ENCODE peak calls at places on chromosomes 2 and 18, in six cellular contexts. Y is HepG2, K is K562, L is GM12878, D is GM12891, A is H1. P is an unnamed sample.

GRCh38 chr2:203841654-203842053 is 25.9 kb upstream of the CTLA4 start:
- DNase-seq in Y (no peak), K (no peak), L (no peak), D (no peak), A (no peak), P (no peak)

GRCh38 chr2:238894950-238895298 is 47.0 kb downstream of the TWIST2 start:
- DNase-seq in Y (no peak), K (no peak), L (no peak), D (no peak), A (no peak), P (no peak)

GRCh38 chr2:119606674-119607073 is 62.4 kb downstream of the CFAP221 start:
- DNase-seq in Y (no peak), K (no peak), L (no peak), D (no peak), A (no peak), P (no peak)

GRCh38 chr2:37789988-37790387 is 118.5 kb upstream of the CDC42EP3 start:
- DNase-seq in Y (no peak), K (no peak), L (no peak), D (no peak), A (no peak), P (no peak)

GRCh38 chr2:177467646-177468045 is 75.1 kb downstream of the AGPS start:
- DNase-seq in Y (no peak), K (no peak), L (no peak), D (no peak), A (no peak), P (no peak)

GRCh38 chr2:155841442-155841841 is 491.1 kb downstream of the NR4A2 start:
- DNase-seq in Y (no peak), K (no peak), L (no peak), D (no peak), A (no peak), P (no peak)

GRCh38 chr2:128292599-128293425 is 25.9 kb downstream of the HS6ST1 start:
- DNase-seq in Y (no peak), K (no peak), L (no peak), D (no peak), A (no peak), P (no peak)

GRCh38 chr2:121527009-121527682 is 3.5 kb upstream of the RNU4ATAC start:
- DNase-seq in Y (no peak), K (no peak), L (no peak), D (no peak), A (no peak), P (no peak)

GRCh38 chr2:182404102-182404501 is 22.7 kb downstream of the PDE1A start:
- DNase-seq in Y (no peak), K (no peak), L (no peak), D (no peak), A (no peak), P (no peak)

GRCh38 chr2:230319211-230319862 is 7.7 kb upstream of the SP140L start:
- DNase-seq in Y (no peak), K (no peak), L (peak; percentile 60), D (no peak), A (no peak), P (peak; percentile 35)

GRCh38 chr18:78873916-78874505 is 105.6 kb upstream of the SALL3 start:
- DNase-seq in Y (no peak), K (no peak), L (no peak), D (no peak), A (no peak), P (no peak)

GRCh38 chr2:10412380-10412779 is 35.7 kb downstream of the ODC1 start:
- DNase-seq in Y (peak; percentile 61), K (peak; percentile 80), L (no peak), D (no peak), A (no peak), P (peak; percentile 56)

GRCh38 chr2:236085647-236086046 is 82.5 kb downstream of the GBX2 start:
- DNase-seq in Y (no peak), K (no peak), L (no peak), D (no peak), A (no peak), P (no peak)

GRCh38 chr2:120825370-120826259 is 89.9 kb downstream of the GLI2 start:
- DNase-seq in Y (no peak), K (no peak), L (no peak), D (no peak), A (no peak), P (no peak)

GRCh38 chr2:178263159-178263860 is 69.0 kb downstream of the OSBPL6 start:
- DNase-seq in Y (no peak), K (no peak), L (no peak), D (no peak), A (no peak), P (no peak)

GRCh38 chr18:58369616-58370015 is 259.3 kb downstream of the ALPK2 start:
- DNase-seq in Y (no peak), K (no peak), L (no peak), D (no peak), A (no peak), P (no peak)

GRCh38 chr18:68234676-68235075 is 480.2 kb downstream of the TMX3 start:
- DNase-seq in Y (no peak), K (no peak), L (no peak), D (no peak), A (no peak), P (no peak)

GRCh38 chr2:38709515-38710194 is 41.5 kb downstream of the SRSF7 start:
- DNase-seq in Y (no peak), K (no peak), L (peak; percentile 35), D (no peak), A (no peak), P (no peak)

GRCh38 chr2:121200419-121201315 is 84.3 kb downstream of the TFCP2L1 start:
- DNase-seq in Y (no peak), K (no peak), L (no peak), D (no peak), A (no peak), P (no peak)

GRCh38 chr18:39751161-39751560 is 2185.6 kb upstream of the CELF4 start:
- DNase-seq in Y (no peak), K (no peak), L (no peak), D (no peak), A (no peak), P (no peak)

GRCh38 chr2:54524236-54524991 is 68.3 kb downstream of the SPTBN1 start:
- DNase-seq in Y (no peak), K (no peak), L (peak; percentile 45), D (no peak), A (no peak), P (no peak)

GRCh38 chr2:40450066-40450841 is 1.6 kb downstream of the SLC8A1 start:
- DNase-seq in Y (no peak), K (no peak), L (no peak), D (no peak), A (no peak), P (no peak)

GRCh38 chr2:170013802-170014551 is 164.0 kb upstream of the MYO3B start:
- DNase-seq in Y (no peak), K (peak; percentile 93), L (no peak), D (no peak), A (no peak), P (no peak)

GRCh38 chr2:37324536-37324785 is 172 bp downstream of the PRKD3 start:
- DNase-seq in Y (peak; percentile 61), K (no peak), L (no peak), D (no peak), A (no peak), P (no peak)

GRCh38 chr2:46958431-46959017 is 42.9 kb upstream of the MCFD2 start:
- DNase-seq in Y (no peak), K (no peak), L (no peak), D (no peak), A (no peak), P (no peak)

GRCh38 chr2:46952171-46952570 is 36.6 kb upstream of the MCFD2 start:
- DNase-seq in Y (no peak), K (no peak), L (no peak), D (no peak), A (no peak), P (no peak)

GRCh38 chr2:46956981-46957531 is 41.5 kb upstream of the MCFD2 start:
- DNase-seq in Y (no peak), K (no peak), L (no peak), D (no peak), A (no peak), P (no peak)

GRCh38 chr2:46955764-46956163 is 40.2 kb upstream of the MCFD2 start:
- DNase-seq in Y (no peak), K (no peak), L (no peak), D (no peak), A (no peak), P (no peak)

GRCh38 chr2:46954951-46955571 is 39.5 kb upstream of the MCFD2 start:
- DNase-seq in Y (peak; percentile 92), K (peak; percentile 71), L (no peak), D (no peak), A (no peak), P (no peak)
- TF ChIP-seq POLR2A in Y (no peak), K (no peak), L (no peak), D (no peak), A (no peak), P (no peak)

GRCh38 chr18:47908523-47909039 is 21.9 kb downstream of the SMAD2 start:
- DNase-seq in Y (no peak), K (no peak), L (no peak), D (no peak), A (no peak), P (no peak)
- TF ChIP-seq POLR2AphosphoS5 in Y (no peak), K (no peak), L (no peak), D (no peak), A (no peak), P (no peak)

GRCh38 chr2:68388772-68389171 is 23.7 kb downstream of the PLEK start:
- DNase-seq in Y (no peak), K (no peak), L (no peak), D (no peak), A (no peak), P (no peak)
- TF ChIP-seq TAF1 in Y (no peak), K (no peak), L (no peak), D (no peak), A (no peak), P (no peak)

GRCh38 chr2:108270346-108270745 is 18.3 kb upstream of the SULT1C2 start:
- DNase-seq in Y (no peak), K (no peak), L (no peak), D (no peak), A (no peak), P (no peak)

GRCh38 chr2:108268001-108268400 is 20.7 kb upstream of the SULT1C2 start:
- DNase-seq in Y (no peak), K (no peak), L (no peak), D (no peak), A (no peak), P (no peak)

GRCh38 chr2:108267117-108267516 is 21.6 kb upstream of the SULT1C2 start:
- DNase-seq in Y (no peak), K (no peak), L (no peak), D (no peak), A (no peak), P (no peak)

GRCh38 chr2:108270768-108271506 is 17.8 kb upstream of the SULT1C2 start:
- DNase-seq in Y (peak; percentile 49), K (no peak), L (no peak), D (no peak), A (no peak), P (no peak)

DNA sequence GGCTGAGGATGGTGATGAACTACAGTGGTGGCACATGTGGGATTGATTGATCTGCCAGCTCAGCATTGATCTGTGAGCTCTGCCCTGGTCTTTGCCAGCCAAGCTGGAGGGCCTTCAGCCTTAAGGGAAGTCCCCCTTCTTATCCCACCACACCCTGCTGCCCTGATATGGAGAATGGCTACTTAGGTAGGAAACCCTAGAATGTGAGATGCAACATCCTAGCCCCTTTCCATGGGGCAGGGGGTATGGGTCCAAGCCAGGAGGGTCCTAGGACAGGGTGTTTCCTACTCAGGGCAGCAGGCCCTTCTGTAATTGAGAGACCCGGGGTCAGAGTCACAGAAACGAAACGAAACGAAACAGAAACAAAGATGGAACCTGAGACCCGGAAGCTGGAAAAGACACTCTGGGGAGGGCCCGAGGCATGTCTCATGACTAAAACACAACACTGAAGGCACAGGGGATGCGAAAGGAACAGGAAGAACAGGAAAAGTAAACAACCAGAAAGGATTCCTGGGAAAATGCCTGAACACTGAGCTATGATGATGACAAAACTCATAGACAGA is 16.9 kb upstream of the SULT1C2 start:
- DNase-seq in Y (peak; percentile 81), K (peak; percentile 43), L (no peak), D (no peak), A (no peak), P (no peak)
- TF ChIP-seq POLR2A in Y (no peak), K (no peak), L (no peak), D (no peak), A (no peak), P (no peak)

P was measured in GM12892.